ENCODE peak calls at places on chromosomes 13 and 19, in seven cellular contexts. One of them, this sample, is unnamed.
A peak's percentile ranks its signal among the peaks of the same experiment; 100 is the strongest.

GRCh38 chr13:90534617-90535340 is 812.7 kb upstream of the MIR17HG start:
- DNase-seq in hepatocyte: no peak
- DNase-seq in CD8-positive, alpha-beta T cell: no peak
- DNase-seq in tibial artery: no peak
- DNase-seq in neural progenitor cell: no peak
- DNase-seq in IMR-90: no peak
- DNase-seq in heart left ventricle: no peak
- DNase-seq in this sample: no peak

GRCh38 chr19:55304279-55304978 is 20.6 kb downstream of the BRSK1 start:
- DNase-seq in neural progenitor cell: peak; percentile 83
- DNase-seq in IMR-90: no peak
- DNase-seq in heart left ventricle: peak; percentile 63
- DNase-seq in tibial artery: no peak
- DNase-seq in CD8-positive, alpha-beta T cell: no peak
- DNase-seq in hepatocyte: peak; percentile 44
- DNase-seq in this sample: no peak

GRCh38 chr19:10587022-10587838 is at the start of gene AP1M2:
- DNase-seq in hepatocyte: peak; percentile 76
- DNase-seq in CD8-positive, alpha-beta T cell: no peak
- DNase-seq in IMR-90: no peak
- DNase-seq in heart left ventricle: no peak
- DNase-seq in neural progenitor cell: no peak
- DNase-seq in tibial artery: no peak
- DNase-seq in this sample: no peak

GRCh38 chr19:33234736-33235135 is 9.1 kb upstream of the SLC7A10 start:
- DNase-seq in tibial artery: no peak
- DNase-seq in CD8-positive, alpha-beta T cell: no peak
- DNase-seq in hepatocyte: no peak
- DNase-seq in heart left ventricle: no peak
- DNase-seq in neural progenitor cell: no peak
- DNase-seq in IMR-90: no peak
- DNase-seq in this sample: no peak

GRCh38 chr19:40442328-40443130 is 1.6 kb downstream of the SERTAD3 start:
- DNase-seq in hepatocyte: no peak
- DNase-seq in heart left ventricle: no peak
- DNase-seq in neural progenitor cell: no peak
- DNase-seq in IMR-90: no peak
- DNase-seq in CD8-positive, alpha-beta T cell: no peak
- DNase-seq in tibial artery: no peak
- DNase-seq in this sample: no peak

GRCh38 chr19:30895946-30896345 is 453.3 kb downstream of the TSHZ3 start:
- DNase-seq in tibial artery: no peak
- DNase-seq in IMR-90: no peak
- DNase-seq in hepatocyte: no peak
- DNase-seq in CD8-positive, alpha-beta T cell: no peak
- DNase-seq in heart left ventricle: no peak
- DNase-seq in neural progenitor cell: peak; percentile 18
- DNase-seq in this sample: no peak

GRCh38 chr13:78192721-78193120 is 274.1 kb upstream of the EDNRB start:
- DNase-seq in tibial artery: no peak
- DNase-seq in hepatocyte: no peak
- DNase-seq in CD8-positive, alpha-beta T cell: no peak
- DNase-seq in IMR-90: peak; percentile 79
- DNase-seq in heart left ventricle: no peak
- DNase-seq in neural progenitor cell: no peak
- DNase-seq in this sample: no peak

GRCh38 chr13:77048592-77048991 is 21.6 kb upstream of the FBXL3 start:
- DNase-seq in heart left ventricle: no peak
- DNase-seq in CD8-positive, alpha-beta T cell: no peak
- DNase-seq in tibial artery: no peak
- DNase-seq in neural progenitor cell: peak; percentile 73
- DNase-seq in IMR-90: no peak
- DNase-seq in hepatocyte: no peak
- DNase-seq in this sample: no peak

GRCh38 chr13:28326081-28326480 is 168.8 kb downstream of the FLT1 start:
- DNase-seq in tibial artery: no peak
- DNase-seq in neural progenitor cell: no peak
- DNase-seq in hepatocyte: no peak
- DNase-seq in CD8-positive, alpha-beta T cell: no peak
- DNase-seq in IMR-90: no peak
- DNase-seq in heart left ventricle: no peak
- DNase-seq in this sample: no peak

GRCh38 chr19:37979547-37980082 is 72.6 kb downstream of the SIPA1L3 start:
- DNase-seq in hepatocyte: peak; percentile 36
- DNase-seq in heart left ventricle: no peak
- DNase-seq in neural progenitor cell: no peak
- DNase-seq in CD8-positive, alpha-beta T cell: no peak
- DNase-seq in tibial artery: no peak
- DNase-seq in IMR-90: no peak
- DNase-seq in this sample: no peak

GRCh38 chr13:45564108-45564507 is 51.4 kb downstream of the ERICH6B start:
- DNase-seq in neural progenitor cell: no peak
- DNase-seq in hepatocyte: peak; percentile 56
- DNase-seq in IMR-90: peak; percentile 81
- DNase-seq in heart left ventricle: no peak
- DNase-seq in tibial artery: no peak
- DNase-seq in CD8-positive, alpha-beta T cell: no peak
- DNase-seq in this sample: no peak

GRCh38 chr13:100149389-100149788 is 60.5 kb downstream of the PCCA start:
- DNase-seq in hepatocyte: no peak
- DNase-seq in tibial artery: no peak
- DNase-seq in heart left ventricle: no peak
- DNase-seq in IMR-90: no peak
- DNase-seq in neural progenitor cell: no peak
- DNase-seq in CD8-positive, alpha-beta T cell: no peak
- DNase-seq in this sample: no peak

GRCh38 chr19:23440207-23440606 is 44.9 kb upstream of the ZNF91 start:
- DNase-seq in IMR-90: no peak
- DNase-seq in neural progenitor cell: no peak
- DNase-seq in tibial artery: no peak
- DNase-seq in hepatocyte: no peak
- DNase-seq in heart left ventricle: no peak
- DNase-seq in CD8-positive, alpha-beta T cell: no peak
- DNase-seq in this sample: no peak

GRCh38 chr19:8640402-8641004 is 10.1 kb downstream of the NFILZ start:
- DNase-seq in tibial artery: peak; percentile 48
- DNase-seq in IMR-90: no peak
- DNase-seq in hepatocyte: peak; percentile 46
- DNase-seq in neural progenitor cell: no peak
- DNase-seq in heart left ventricle: peak; percentile 67
- DNase-seq in CD8-positive, alpha-beta T cell: no peak
- DNase-seq in this sample: no peak

GRCh38 chr13:68076046-68076445 is 845.9 kb upstream of the PCDH9 start:
- DNase-seq in heart left ventricle: no peak
- DNase-seq in CD8-positive, alpha-beta T cell: no peak
- DNase-seq in neural progenitor cell: no peak
- DNase-seq in IMR-90: no peak
- DNase-seq in hepatocyte: no peak
- DNase-seq in tibial artery: no peak
- DNase-seq in this sample: no peak

GRCh38 chr13:71864981-71865857 is 1.8 kb downstream of the DACH1 start:
- DNase-seq in tibial artery: no peak
- DNase-seq in neural progenitor cell: peak; percentile 68
- DNase-seq in hepatocyte: peak; percentile 34
- DNase-seq in IMR-90: no peak
- DNase-seq in CD8-positive, alpha-beta T cell: no peak
- DNase-seq in heart left ventricle: peak; percentile 58
- DNase-seq in this sample: peak; percentile 29

GRCh38 chr19:16452321-16452720 is 19.4 kb downstream of the EPS15L1 start:
- DNase-seq in heart left ventricle: no peak
- DNase-seq in tibial artery: no peak
- DNase-seq in IMR-90: no peak
- DNase-seq in hepatocyte: no peak
- DNase-seq in CD8-positive, alpha-beta T cell: no peak
- DNase-seq in neural progenitor cell: no peak
- DNase-seq in this sample: no peak
- H3K4me1 ChIP-seq in heart left ventricle: peaks cover 24% of the 10 kb centered on the region
- H3K4me1 ChIP-seq in tibial artery: peaks cover 19% of the 10 kb centered on the region
- H3K4me1 ChIP-seq in IMR-90: peaks cover 11% of the 10 kb centered on the region
- H3K4me1 ChIP-seq in hepatocyte: peaks cover 18% of the 10 kb centered on the region
- H3K4me1 ChIP-seq in CD8-positive, alpha-beta T cell: peaks cover 25% of the 10 kb centered on the region
- H3K4me1 ChIP-seq in neural progenitor cell: peaks cover 9% of the 10 kb centered on the region
- H3K4me1 ChIP-seq in this sample: peaks cover 9% of the 10 kb centered on the region

DNA sequence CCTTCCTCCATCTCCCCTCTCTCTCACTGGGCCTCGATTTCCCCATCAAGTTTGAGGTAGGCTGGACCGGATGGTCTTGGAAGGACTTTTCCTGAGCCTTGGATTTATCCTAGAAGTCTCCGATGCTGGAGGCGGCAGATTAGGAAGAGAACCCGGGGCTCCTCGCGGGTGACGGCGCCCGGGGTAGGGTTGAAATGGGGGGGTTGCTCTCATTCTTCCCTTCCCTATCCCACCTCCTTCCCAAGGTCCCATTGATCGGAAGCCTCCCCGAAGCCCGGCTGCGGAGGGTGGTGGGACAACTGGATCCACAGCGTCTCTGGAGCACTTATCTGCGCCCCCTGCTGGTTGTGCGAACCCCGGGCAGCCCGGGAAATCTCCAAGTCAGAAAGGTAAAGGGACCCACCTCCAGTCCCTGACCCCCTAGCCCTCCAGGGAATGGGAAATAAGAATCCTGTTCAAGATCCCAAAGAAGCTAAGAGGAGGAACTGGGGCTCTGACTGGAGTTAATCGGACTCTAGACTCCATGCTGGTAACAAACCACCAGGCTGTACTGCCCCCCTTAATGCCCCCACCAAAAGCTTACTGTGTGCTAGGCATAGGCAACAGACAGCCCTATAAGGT is 812 bp downstream of the QPCTL start:
- DNase-seq in IMR-90: peak; percentile 57
- DNase-seq in tibial artery: peak; percentile 80
- DNase-seq in hepatocyte: peak; percentile 89
- DNase-seq in neural progenitor cell: peak; percentile 88
- DNase-seq in CD8-positive, alpha-beta T cell: peak; percentile 50
- DNase-seq in heart left ventricle: peak; percentile 82
- DNase-seq in this sample: peak; percentile 84
- TF ChIP-seq CTCF in IMR-90: peak; percentile 84
- TF ChIP-seq CTCF in tibial artery: peak; percentile 84
- TF ChIP-seq CTCF in hepatocyte: peak; percentile 94
- TF ChIP-seq CTCF in neural progenitor cell: peak; percentile 97
- TF ChIP-seq CTCF in CD8-positive, alpha-beta T cell: peak; percentile 88
- TF ChIP-seq CTCF in heart left ventricle: peak; percentile 93
- TF ChIP-seq CTCF in this sample: peak; percentile 67

GRCh38 chr13:114146173-114146572 is 13.8 kb upstream of the RASA3 start:
- DNase-seq in hepatocyte: no peak
- DNase-seq in IMR-90: no peak
- DNase-seq in heart left ventricle: no peak
- DNase-seq in CD8-positive, alpha-beta T cell: no peak
- DNase-seq in neural progenitor cell: no peak
- DNase-seq in tibial artery: no peak
- DNase-seq in this sample: no peak
- H3K4me1 ChIP-seq in hepatocyte: no peaks in the 10 kb centered on the region
- H3K4me1 ChIP-seq in IMR-90: peaks cover 8% of the 10 kb centered on the region
- H3K4me1 ChIP-seq in heart left ventricle: no peaks in the 10 kb centered on the region
- H3K4me1 ChIP-seq in CD8-positive, alpha-beta T cell: peaks cover 95% of the 10 kb centered on the region
- H3K4me1 ChIP-seq in neural progenitor cell: no peaks in the 10 kb centered on the region
- H3K4me1 ChIP-seq in tibial artery: no peaks in the 10 kb centered on the region
- H3K4me1 ChIP-seq in this sample: no peaks in the 10 kb centered on the region

DNA sequence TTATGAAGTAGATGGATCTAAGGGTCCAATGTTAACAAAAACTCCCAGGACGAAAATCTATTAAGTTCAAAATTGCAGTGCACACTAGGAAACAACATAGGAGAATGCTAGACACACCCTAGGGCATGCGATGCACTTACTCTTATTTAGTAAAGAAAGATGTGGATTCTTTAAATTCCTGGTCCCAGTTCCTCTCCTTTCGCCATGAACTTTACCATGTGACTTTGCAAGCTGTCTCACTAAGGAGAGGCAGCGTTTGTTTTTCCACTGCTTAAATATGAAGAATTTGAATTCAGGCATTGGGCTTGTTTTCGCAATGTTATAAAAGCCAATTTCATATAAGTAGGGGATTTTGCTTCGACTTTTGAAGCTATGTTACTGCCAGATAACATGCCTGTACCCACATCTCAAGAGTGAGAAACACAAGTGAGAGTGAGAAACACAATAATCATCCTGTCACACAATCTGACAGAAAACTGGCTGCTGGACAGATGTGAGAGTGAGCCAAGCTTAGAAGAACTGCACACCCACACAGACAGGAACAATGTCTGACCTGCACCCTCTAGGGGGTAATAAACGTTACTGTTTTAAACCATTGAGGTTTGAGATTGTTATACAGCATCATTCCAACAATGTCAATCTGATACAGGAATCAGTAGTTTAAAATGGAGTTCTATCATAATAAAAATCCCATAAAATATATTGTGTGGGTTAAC is 1308.5 kb downstream of the SLITRK5 start:
- DNase-seq in CD8-positive, alpha-beta T cell: no peak
- DNase-seq in IMR-90: no peak
- DNase-seq in neural progenitor cell: no peak
- DNase-seq in heart left ventricle: peak; percentile 32
- DNase-seq in hepatocyte: peak; percentile 9
- DNase-seq in tibial artery: no peak
- DNase-seq in this sample: no peak
- TF ChIP-seq CTCF in CD8-positive, alpha-beta T cell: no peak
- TF ChIP-seq CTCF in IMR-90: no peak
- TF ChIP-seq CTCF in neural progenitor cell: no peak
- TF ChIP-seq CTCF in heart left ventricle: peak; percentile 49
- TF ChIP-seq CTCF in hepatocyte: peak; percentile 10
- TF ChIP-seq CTCF in tibial artery: no peak
- TF ChIP-seq CTCF in this sample: no peak

DNA sequence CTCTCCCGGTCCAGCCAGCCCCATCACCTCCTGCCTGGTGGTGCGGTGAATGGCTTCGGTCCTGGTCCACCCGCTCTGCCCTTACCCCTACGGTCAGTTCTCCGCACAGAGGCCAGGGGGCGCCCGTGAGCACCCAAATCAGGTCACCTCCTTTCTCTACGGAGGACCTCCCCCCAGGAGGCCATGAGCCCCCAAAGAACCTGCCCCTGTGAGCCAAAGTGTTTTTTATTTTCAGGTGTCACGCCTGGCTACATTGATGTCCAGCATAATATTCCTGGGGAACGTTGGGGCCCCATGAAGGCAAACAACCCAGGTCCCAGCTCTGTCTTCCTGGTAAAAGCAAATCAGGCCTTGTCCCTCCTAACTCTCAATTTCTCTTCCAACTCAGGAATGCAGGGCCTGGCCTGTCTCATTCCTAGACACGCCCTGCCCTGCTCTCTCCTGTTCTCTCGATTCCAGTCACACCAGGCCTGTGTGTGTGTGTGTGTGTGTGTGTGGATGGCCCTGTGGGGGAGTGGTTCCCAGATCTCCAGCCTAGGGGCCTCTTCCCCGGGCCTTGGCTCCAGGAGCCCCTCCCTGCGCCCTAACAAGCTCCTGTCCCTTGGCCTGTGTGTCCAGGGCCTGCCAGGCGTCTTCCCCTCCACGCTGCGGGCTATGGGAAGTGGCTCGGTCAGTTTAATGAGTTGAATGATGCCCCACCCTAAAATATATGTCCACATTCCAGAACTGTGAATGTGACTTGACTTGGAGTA is 9.7 kb upstream of the GIPC1 start:
- DNase-seq in CD8-positive, alpha-beta T cell: peak; percentile 50
- DNase-seq in IMR-90: peak; percentile 76
- DNase-seq in tibial artery: no peak
- DNase-seq in hepatocyte: peak; percentile 84
- DNase-seq in neural progenitor cell: peak; percentile 70
- DNase-seq in heart left ventricle: no peak
- DNase-seq in this sample: no peak
- H3K4me1 ChIP-seq in CD8-positive, alpha-beta T cell: peaks cover 49% of the 10 kb centered on the region
- H3K4me1 ChIP-seq in IMR-90: peaks cover 17% of the 10 kb centered on the region
- H3K4me1 ChIP-seq in tibial artery: no peaks in the 10 kb centered on the region
- H3K4me1 ChIP-seq in hepatocyte: peaks cover 32% of the 10 kb centered on the region
- H3K4me1 ChIP-seq in neural progenitor cell: no peaks in the 10 kb centered on the region
- H3K4me1 ChIP-seq in heart left ventricle: no peaks in the 10 kb centered on the region
- H3K4me1 ChIP-seq in this sample: no peaks in the 10 kb centered on the region

GRCh38 chr13:108426893-108427292 is 157.4 kb downstream of the TNFSF13B start:
- DNase-seq in IMR-90: no peak
- DNase-seq in tibial artery: no peak
- DNase-seq in hepatocyte: no peak
- DNase-seq in heart left ventricle: no peak
- DNase-seq in CD8-positive, alpha-beta T cell: no peak
- DNase-seq in neural progenitor cell: no peak
- DNase-seq in this sample: no peak
- TF ChIP-seq CTCF in IMR-90: no peak
- TF ChIP-seq CTCF in tibial artery: no peak
- TF ChIP-seq CTCF in hepatocyte: no peak
- TF ChIP-seq CTCF in heart left ventricle: no peak
- TF ChIP-seq CTCF in CD8-positive, alpha-beta T cell: no peak
- TF ChIP-seq CTCF in neural progenitor cell: peak; percentile 6
- TF ChIP-seq CTCF in this sample: no peak

This sample was measured in ovary.